ENCODE peak calls at places on chromosomes 13 and 19, in ten cellular contexts. I is smooth muscle cell of the brain vasculature; R is fibroblast of pulmonary artery; K is globus pallidus; M is stimulated activated naive CD8-positive, alpha-beta T cell treated with anti-CD3 and anti-CD28 coated beads, Interleukin-15, Interleukin-2, amounts not matched to agents 100 U/mL and 50 U/mL, for 24 hours; D is cardiac fibroblast; B is naive thymus-derived CD4-positive, alpha-beta T cell; V is AML-193; W is activated CD8-positive, alpha-beta T cell treated with anti-CD3 and anti-CD28 coated beads, Interleukin-2, amount 10 ng/mL, durations not matched to agents 7 days and 5 days; T is left cardiac atrium. J is an unnamed sample.

GRCh38 chr13:68522184-68522583 is 1292.0 kb upstream of the PCDH9 start:
- DNase-seq in B (no peak), T (no peak), I (no peak), W (no peak), K (no peak), V (no peak), R (no peak), M (no peak), D (no peak), J (no peak)

GRCh38 chr19:53541971-53542370 is 4.0 kb downstream of the ZNF331 start:
- DNase-seq in D (no peak), R (no peak), M (no peak), T (no peak), I (no peak), V (no peak), W (no peak), B (no peak), K (no peak), J (no peak)

GRCh38 chr19:38384209-38385027 is 3.4 kb downstream of the GGN start:
- DNase-seq in I (no peak), M (no peak), W (no peak), R (no peak), V (no peak), K (no peak), B (no peak), T (no peak), D (peak), J (no peak)

GRCh38 chr19:35388277-35389054 is 17.6 kb downstream of the GPR42 start:
- DNase-seq in V (no peak), B (no peak), R (no peak), W (no peak), I (no peak), T (no peak), D (no peak), M (no peak), K (no peak), J (no peak)

GRCh38 chr13:43787998-43788397 is 1.2 kb upstream of the ENOX1 start:
- DNase-seq in R (peak), W (no peak), V (no peak), M (no peak), T (no peak), D (peak), K (no peak), B (no peak), I (no peak), J (no peak)

GRCh38 chr19:46737275-46737654 is 8.6 kb upstream of the FKRP start:
- DNase-seq in I (no peak), B (no peak), K (no peak), T (no peak), M (no peak), W (no peak), R (no peak), D (no peak), V (no peak), J (no peak)

GRCh38 chr13:32639502-32640105 is 53.4 kb downstream of the PDS5B start:
- DNase-seq in I (peak), W (peak), M (peak), T (peak), B (peak), R (peak), V (peak), K (peak), D (peak), J (peak)

GRCh38 chr19:13881692-13882418 is 4.9 kb downstream of the NANOS3 start:
- DNase-seq in W (peak), D (peak), T (no peak), R (no peak), K (peak), I (no peak), B (no peak), M (peak), V (peak), J (peak)

GRCh38 chr13:99393791-99394735 is 86.9 kb upstream of the GPR183 start:
- DNase-seq in R (no peak), M (no peak), W (no peak), I (no peak), V (no peak), K (no peak), D (no peak), T (no peak), B (no peak), J (no peak)

GRCh38 chr19:45999653-46000121 is 4.4 kb downstream of the CCDC61 start:
- DNase-seq in K (no peak), T (peak), B (no peak), M (peak), R (peak), V (no peak), D (peak), W (no peak), I (no peak), J (no peak)

GRCh38 chr13:31862828-31863227 is 123.5 kb downstream of the RXFP2 start:
- DNase-seq in K (no peak), I (no peak), W (no peak), V (peak), M (no peak), T (no peak), D (no peak), R (no peak), B (no peak), J (no peak)

GRCh38 chr19:21593008-21593427 is 87.6 kb downstream of the ZNF429 start:
- DNase-seq in T (no peak), W (no peak), K (no peak), R (no peak), I (no peak), D (no peak), M (no peak), B (no peak), V (no peak), J (no peak)

GRCh38 chr19:16702123-16702522 is 17.5 kb upstream of the NWD1 start:
- DNase-seq in W (no peak), V (peak), B (no peak), D (peak), I (no peak), T (peak), R (peak), M (no peak), K (no peak), J (no peak)

GRCh38 chr19:10292789-10293636 is 3.3 kb downstream of the ICAM5 start:
- DNase-seq in W (no peak), B (no peak), T (no peak), D (no peak), R (no peak), K (no peak), V (no peak), M (no peak), I (no peak), J (no peak)

GRCh38 chr19:39246951-39247669 is 1.5 kb downstream of the IFNL4 start:
- DNase-seq in T (peak), B (peak), I (no peak), M (peak), W (no peak), V (no peak), D (peak), K (peak), R (no peak), J (no peak)

GRCh38 chr13:44365008-44365407 is 8.6 kb upstream of the SERP2 start:
- DNase-seq in V (no peak), T (no peak), R (no peak), B (no peak), K (no peak), W (no peak), D (no peak), I (no peak), M (no peak), J (no peak)

GRCh38 chr19:18551631-18552030 is 6.0 kb upstream of the KXD1 start:
- DNase-seq in I (no peak), V (no peak), M (no peak), T (no peak), W (no peak), D (no peak), R (no peak), K (no peak), B (no peak), J (no peak)

GRCh38 chr13:100176781-100177389 is 88.0 kb downstream of the PCCA start:
- DNase-seq in V (no peak), R (peak), M (no peak), T (no peak), K (no peak), W (no peak), B (no peak), D (peak), I (peak), J (no peak)

GRCh38 chr13:46100191-46100877 is 4.5 kb downstream of the CPB2 start:
- DNase-seq in T (no peak), M (no peak), D (peak), W (no peak), R (peak), V (no peak), K (no peak), B (no peak), I (no peak), J (no peak)

GRCh38 chr13:39016789-39017188 is 21.1 kb downstream of the PROSER1 start:
- DNase-seq in I (no peak), M (no peak), V (peak), K (peak), W (peak), D (peak), B (no peak), T (no peak), R (peak), J (no peak)

GRCh38 chr19:8336072-8336569 is 6.9 kb downstream of the KANK3 start:
- DNase-seq in B (no peak), K (no peak), D (no peak), V (no peak), I (no peak), R (no peak), T (no peak), W (no peak), M (no peak), J (no peak)

GRCh38 chr19:33407716-33408115 is 34.2 kb downstream of the CEBPG start:
- DNase-seq in I (no peak), K (no peak), M (no peak), V (no peak), D (no peak), B (no peak), T (peak), W (no peak), R (no peak), J (no peak)

GRCh38 chr13:111881700-111882099 is 185.2 kb upstream of the SOX1 start:
- DNase-seq in B (no peak), R (no peak), T (no peak), D (no peak), I (no peak), M (no peak), V (no peak), W (no peak), K (no peak), J (no peak)

GRCh38 chr13:46184277-46184699 is 2.3 kb upstream of the LCP1 start:
- DNase-seq in I (no peak), T (peak), V (peak), K (no peak), W (peak), D (peak), B (peak), R (peak), M (peak), J (peak)

GRCh38 chr13:66795636-66796035 is 434.5 kb downstream of the PCDH9 start:
- DNase-seq in R (no peak), W (no peak), D (no peak), T (no peak), I (no peak), K (peak), V (no peak), B (no peak), M (no peak), J (no peak)

GRCh38 chr19:32178841-32179410 is 166.5 kb upstream of the ZNF507 start:
- DNase-seq in R (no peak), M (no peak), D (no peak), T (no peak), V (no peak), K (no peak), W (no peak), B (no peak), I (no peak), J (no peak)

J was measured in Jurkat, Clone E6-1.